ENCODE peak calls at places on chromosomes 11 and 22, in seven cellular contexts. U is uterus; D is heart right ventricle; E is body of pancreas; S is effector memory CD4-positive, alpha-beta T cell; L is CD4-positive, CD25-positive, alpha-beta regulatory T cell; R is CD8-positive, alpha-beta T cell. Z is an unnamed sample.
A peak's percentile ranks its signal among the peaks of the same experiment; 100 is the strongest.

GRCh38 chr11:85991514-85991913 is 77.4 kb downstream of the PICALM start:
- DNase-seq in D (no peak), R (no peak), U (no peak), S (no peak), E (no peak), L (no peak), Z (no peak)

GRCh38 chr11:69744435-69744834 is 30.7 kb downstream of the FGF4 start:
- DNase-seq in S (no peak), D (no peak), L (no peak), U (no peak), E (no peak), R (no peak), Z (no peak)

GRCh38 chr22:26744892-26745808 is 87.8 kb downstream of the MIAT start:
- DNase-seq in R (no peak), D (no peak), U (no peak), S (no peak), E (no peak), L (no peak), Z (peak; percentile 38)

GRCh38 chr11:112564228-112564955 is 303.7 kb upstream of the PLET1 start:
- DNase-seq in L (no peak), R (no peak), E (peak; percentile 28), S (no peak), D (peak; percentile 22), U (no peak), Z (peak; percentile 7)

GRCh38 chr11:2366271-2366670 is 10.8 kb upstream of the CD81 start:
- DNase-seq in R (no peak), U (no peak), D (no peak), S (no peak), E (no peak), L (no peak), Z (no peak)

GRCh38 chr11:89487016-89487415 is 4.2 kb downstream of the NOX4 start:
- DNase-seq in D (no peak), L (no peak), E (no peak), R (no peak), S (no peak), U (no peak), Z (no peak)

GRCh38 chr11:104907521-104908185 is 9.4 kb upstream of the CASP12 start:
- DNase-seq in L (peak; percentile 53), S (no peak), D (no peak), R (no peak), U (no peak), E (no peak), Z (no peak)

GRCh38 chr11:103358251-103358650 is 249.0 kb downstream of the DYNC2H1 start:
- DNase-seq in S (no peak), E (no peak), D (no peak), U (no peak), R (no peak), L (no peak), Z (no peak)

GRCh38 chr11:8408151-8408930 is 144.7 kb upstream of the LMO1 start:
- DNase-seq in S (no peak), U (no peak), E (no peak), L (no peak), R (no peak), D (no peak), Z (no peak)

GRCh38 chr22:49084203-49084602 is 743.5 kb downstream of the BRD1 start:
- DNase-seq in U (no peak), L (no peak), S (no peak), D (no peak), R (no peak), E (no peak), Z (no peak)

GRCh38 chr11:70536051-70536877 is 137.9 kb downstream of the CTTN start:
- DNase-seq in R (no peak), L (no peak), S (no peak), U (no peak), E (no peak), D (no peak), Z (no peak)

GRCh38 chr11:62688481-62688880 is 849 bp downstream of the LRRN4CL start:
- DNase-seq in R (no peak), S (no peak), L (no peak), E (no peak), U (no peak), D (no peak), Z (no peak)

GRCh38 chr11:68043349-68044144 is 4.7 kb downstream of the TCIRG1 start:
- DNase-seq in S (no peak), U (peak; percentile 62), D (no peak), L (no peak), E (peak; percentile 60), R (no peak), Z (peak; percentile 76)

GRCh38 chr11:128575956-128576340 is 11.4 kb downstream of the ETS1 start:
- DNase-seq in D (peak; percentile 82), U (peak; percentile 64), R (no peak), S (no peak), E (peak; percentile 67), L (no peak), Z (peak; percentile 45)

GRCh38 chr22:42673898-42674390 is 24.8 kb upstream of the CYB5R3 start:
- DNase-seq in E (peak; percentile 39), L (no peak), U (no peak), D (no peak), R (no peak), S (no peak), Z (no peak)

GRCh38 chr22:47334596-47334995 is 572.1 kb downstream of the TBC1D22A start:
- DNase-seq in S (no peak), R (no peak), U (no peak), D (no peak), L (no peak), E (no peak), Z (no peak)

GRCh38 chr11:28834877-28835276 is 726.7 kb downstream of the METTL15 start:
- DNase-seq in L (no peak), R (no peak), S (no peak), D (no peak), E (no peak), U (no peak), Z (no peak)
- H3K4me3 ChIP-seq in L (no peak overlapping the region), R (no peak overlapping the region), S (no peak overlapping the region), D (no peak overlapping the region), E (no peak overlapping the region), U (no peak overlapping the region), Z (no peak overlapping the region)

GRCh38 chr11:121153472-121153871 is 52.4 kb downstream of the TECTA start:
- DNase-seq in R (no peak), S (no peak), L (no peak), D (no peak), E (no peak), U (no peak), Z (no peak)

GRCh38 chr11:121157756-121158155 is 56.7 kb downstream of the TECTA start:
- DNase-seq in D (no peak), U (no peak), E (no peak), L (no peak), S (no peak), R (no peak), Z (no peak)

GRCh38 chr11:121152764-121153163 is 51.7 kb downstream of the TECTA start:
- DNase-seq in S (no peak), R (no peak), U (no peak), D (no peak), L (no peak), E (no peak), Z (no peak)

GRCh38 chr11:121159721-121160120 is 58.7 kb downstream of the TECTA start:
- DNase-seq in R (no peak), S (no peak), L (no peak), D (no peak), U (no peak), E (no peak), Z (no peak)

DNA sequence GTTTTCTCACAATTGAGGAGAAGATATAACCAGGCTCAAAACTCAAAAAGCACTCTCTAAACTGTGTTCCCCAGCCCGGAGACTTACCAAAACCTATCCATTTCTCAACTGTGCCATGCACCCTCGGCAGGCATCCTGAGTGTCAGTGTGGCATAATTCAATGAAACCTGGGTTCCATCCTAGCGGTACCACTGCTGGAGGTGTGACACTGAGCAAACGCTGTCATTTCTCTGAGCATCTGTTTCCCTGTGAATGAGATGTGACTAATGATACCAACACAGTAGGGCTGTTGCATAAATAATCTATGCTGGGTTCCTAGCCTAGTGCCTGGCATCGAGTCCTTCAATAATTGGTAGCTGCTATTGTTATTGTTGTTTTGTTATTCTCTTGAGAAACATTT is 53.4 kb downstream of the TECTA start:
- DNase-seq in L (no peak), S (no peak), U (no peak), R (no peak), E (no peak), D (no peak), Z (no peak)
- H3K27ac ChIP-seq in L (no peak overlapping the region), S (no peak overlapping the region), U (no peak overlapping the region), R (no peak overlapping the region), E (no peak overlapping the region), D (no peak overlapping the region), Z (no peak overlapping the region)

GRCh38 chr11:72226701-72227100 is 2.1 kb downstream of the INPPL1 start:
- DNase-seq in S (no peak), E (no peak), U (no peak), L (no peak), R (peak; percentile 34), D (no peak), Z (no peak)

GRCh38 chr11:72227316-72228228 is 3.0 kb downstream of the INPPL1 start:
- DNase-seq in S (no peak), R (peak; percentile 43), L (no peak), E (no peak), U (no peak), D (no peak), Z (no peak)

GRCh38 chr11:72228844-72229231 is 4.3 kb downstream of the INPPL1 start:
- DNase-seq in R (no peak), L (no peak), E (no peak), S (no peak), D (no peak), U (no peak), Z (no peak)

GRCh38 chr11:72229336-72229924 is 4.9 kb downstream of the INPPL1 start:
- DNase-seq in D (no peak), R (peak; percentile 41), L (no peak), E (no peak), U (no peak), S (no peak), Z (no peak)

GRCh38 chr11:72228229-72228843 is 3.8 kb downstream of the INPPL1 start:
- DNase-seq in S (no peak), R (peak; percentile 34), U (no peak), D (peak; percentile 5), L (no peak), E (no peak), Z (no peak)
- H3K4me1 ChIP-seq in S (peaks cover 14% of the 10 kb centered on the region), R (peaks cover 11% of the 10 kb centered on the region), U (no peaks in the 10 kb centered on the region), D (peaks cover 48% of the 10 kb centered on the region), L (peaks cover 18% of the 10 kb centered on the region), E (peaks cover 11% of the 10 kb centered on the region), Z (peaks cover 2% of the 10 kb centered on the region)

DNA sequence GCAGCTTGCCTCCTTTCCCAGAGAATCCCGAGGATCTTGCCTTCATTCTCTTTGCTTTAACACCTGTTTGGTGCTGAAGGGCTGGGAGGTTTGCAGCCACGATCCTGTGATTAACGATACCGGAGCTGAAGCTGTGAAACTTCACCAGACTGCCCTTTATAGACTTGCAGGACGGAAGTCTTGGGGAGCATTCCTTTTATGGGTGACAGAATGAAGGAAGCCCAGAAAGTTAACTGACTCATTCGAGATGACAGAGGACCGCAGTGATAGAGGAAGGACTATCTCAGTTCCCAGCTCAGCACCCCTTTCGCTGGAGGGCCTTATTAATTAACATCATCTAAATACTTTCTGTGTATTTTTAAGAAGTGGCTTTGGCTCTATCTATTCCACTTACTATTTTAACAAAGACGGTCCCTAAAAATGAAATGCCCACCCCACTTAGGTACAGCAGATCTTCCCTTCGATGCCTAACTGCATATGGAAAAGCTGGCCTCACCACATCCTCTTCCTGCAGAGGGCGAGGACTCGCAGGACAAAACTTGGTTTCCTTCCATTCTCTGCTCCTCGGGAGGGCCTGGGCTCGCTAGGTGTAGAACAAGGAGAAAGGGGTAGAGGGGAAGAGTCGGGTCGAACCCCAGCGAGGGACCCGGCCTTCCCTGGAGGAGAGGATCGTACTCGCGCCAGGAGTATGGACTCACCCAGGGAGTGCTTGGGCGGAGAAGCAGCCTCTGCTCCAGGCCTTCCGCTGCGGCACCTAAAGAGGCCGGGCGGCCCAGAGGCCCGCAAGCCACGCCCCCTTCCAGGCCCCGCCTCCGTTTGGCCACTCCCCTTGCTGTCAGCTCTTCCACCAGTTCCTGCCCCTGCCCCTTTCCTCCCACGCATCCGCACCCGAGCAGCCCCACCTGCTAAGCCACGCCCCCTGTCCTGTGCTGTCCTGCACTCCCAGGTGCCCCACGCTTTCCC is 30.7 kb upstream of the USP47 start:
- DNase-seq in U (no peak), L (no peak), R (no peak), E (no peak), S (no peak), D (no peak), Z (no peak)
- H3K4me3 ChIP-seq in U (no peak overlapping the region), L (no peak overlapping the region), R (no peak overlapping the region), E (no peak overlapping the region), S (no peak overlapping the region), D (no peak overlapping the region), Z (no peak overlapping the region)

Z was measured in small intestine.